ENCODE peak calls at places on chromosomes 11 and 22, in four cellular contexts. V, E, B and O are unnamed samples.

GRCh38 chr11:5922749-5923426 is 19.2 kb upstream of the OR56A3 start:
- DNase-seq in V (no peak), E (no peak), B (no peak), O (no peak)

GRCh38 chr11:94926698-94927237 is 46.6 kb downstream of the CWC15 start:
- DNase-seq in V (peak), E (peak), B (peak), O (peak)

GRCh38 chr22:46846154-46846831 is 83.8 kb downstream of the TBC1D22A start:
- DNase-seq in V (no peak), E (no peak), B (no peak), O (peak)

GRCh38 chr22:41274856-41275255 is 11.1 kb downstream of the RANGAP1 start:
- DNase-seq in V (no peak), E (no peak), B (no peak), O (no peak)

GRCh38 chr11:47969401-47969800 is 11.0 kb upstream of the PTPRJ start:
- DNase-seq in V (no peak), E (no peak), B (no peak), O (no peak)

GRCh38 chr11:48044577-48044976 is 64.2 kb downstream of the PTPRJ start:
- DNase-seq in V (peak), E (no peak), B (peak), O (no peak)

GRCh38 chr22:35510481-35510934 is 30.1 kb upstream of the RASD2 start:
- DNase-seq in V (no peak), E (no peak), B (no peak), O (no peak)

GRCh38 chr11:72864692-72865655 is 50.8 kb downstream of the ATG16L2 start:
- DNase-seq in V (no peak), E (no peak), B (no peak), O (peak)

GRCh38 chr11:62573006-62573591 is 592 bp downstream of the EEF1G start:
- DNase-seq in V (peak), E (no peak), B (no peak), O (peak)

GRCh38 chr11:76347391-76347790 is 33.5 kb downstream of the THAP12 start:
- DNase-seq in V (no peak), E (peak), B (no peak), O (peak)

GRCh38 chr11:1760351-1761109 is 3.2 kb downstream of the CTSD start:
- DNase-seq in V (peak), E (peak), B (no peak), O (peak)

GRCh38 chr11:80815752-80816453 is 1375.1 kb upstream of the TENM4 start:
- DNase-seq in V (no peak), E (no peak), B (no peak), O (peak)

GRCh38 chr11:47154738-47155570 is 21.7 kb downstream of the ARFGAP2 start:
- DNase-seq in V (no peak), E (no peak), B (no peak), O (no peak)

GRCh38 chr11:45026835-45027234 is 76.2 kb upstream of the TP53I11 start:
- DNase-seq in V (no peak), E (no peak), B (no peak), O (no peak)

GRCh38 chr11:96384156-96384555 is 5.6 kb downstream of the CCDC82 start:
- DNase-seq in V (no peak), E (no peak), B (no peak), O (no peak)

GRCh38 chr11:96235725-96236124 is 107.3 kb downstream of the MAML2 start:
- DNase-seq in V (no peak), E (no peak), B (no peak), O (no peak)

GRCh38 chr11:121154473-121154872 is 53.4 kb downstream of the TECTA start:
- DNase-seq in V (no peak), E (no peak), B (no peak), O (no peak)

GRCh38 chr11:116563028-116563712 is 209.6 kb downstream of the BUD13 start:
- DNase-seq in V (no peak), E (peak), B (peak), O (peak)

GRCh38 chr11:35035894-35036408 is 103.0 kb upstream of the CD44 start:
- DNase-seq in V (no peak), E (no peak), B (no peak), O (peak)

GRCh38 chr11:8839306-8839956 is 71.6 kb upstream of the AKIP1 start:
- DNase-seq in V (no peak), E (no peak), B (no peak), O (no peak)

GRCh38 chr22:48900626-48901025 is 927.0 kb downstream of the BRD1 start:
- DNase-seq in V (no peak), E (no peak), B (no peak), O (no peak)

GRCh38 chr11:109424893-109425292 is 2.9 kb downstream of the C11orf87 start:
- DNase-seq in V (no peak), E (no peak), B (no peak), O (no peak)

GRCh38 chr11:13487661-13488030 is 8.2 kb downstream of the PTH start:
- DNase-seq in V (no peak), E (peak), B (no peak), O (peak)

DNA sequence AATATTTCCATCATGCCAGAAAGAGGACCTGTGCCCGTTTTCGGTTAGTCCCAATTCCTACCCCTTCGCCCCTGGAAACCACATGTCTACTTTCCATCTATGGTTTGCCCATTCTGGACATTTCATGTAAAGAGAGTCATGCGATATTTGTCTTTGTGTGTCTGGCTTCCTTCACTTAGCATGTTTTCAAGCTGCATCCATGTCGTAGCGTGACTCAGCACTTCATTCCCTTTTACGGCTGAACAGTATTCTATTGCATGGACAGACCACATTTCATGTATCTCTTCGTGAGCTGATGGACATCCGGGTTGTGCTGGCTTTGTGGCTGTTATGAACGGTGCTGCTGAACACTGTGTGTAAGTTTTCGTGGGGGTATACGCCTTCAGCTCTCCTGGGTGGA is 43.4 kb downstream of the SCUBE1 start:
- DNase-seq in V (no peak), E (no peak), B (no peak), O (no peak)
- TF ChIP-seq CTCF in V (no peak), E (no peak), B (no peak), O (no peak)

DNA sequence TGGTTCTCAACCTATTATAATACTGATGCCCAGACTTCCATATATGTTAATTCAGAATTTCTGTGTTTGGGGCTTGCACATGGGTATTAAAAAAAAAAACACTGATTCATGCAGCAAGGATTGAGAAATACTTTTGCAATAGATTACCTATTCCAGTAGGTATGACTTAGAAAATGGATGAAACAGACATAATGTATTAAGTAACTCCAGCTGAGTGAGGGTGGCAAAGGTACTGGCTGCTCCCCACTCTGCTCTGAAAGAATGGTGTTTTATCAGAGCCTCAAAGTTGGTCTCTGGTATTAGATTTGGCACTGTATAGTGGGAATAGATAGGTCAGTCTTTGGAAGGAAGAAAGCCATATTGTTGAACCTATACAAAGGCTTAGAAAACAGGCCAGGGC is 234.3 kb upstream of the FOLH1 start:
- DNase-seq in V (no peak), E (no peak), B (no peak), O (no peak)
- H3K4me3 ChIP-seq in V (no peak), E (no peak), B (no peak), O (no peak)

GRCh38 chr22:29158546-29158945 is 47.1 kb upstream of the EMID1 start:
- DNase-seq in V (peak), E (no peak), B (no peak), O (no peak)

GRCh38 chr22:29157759-29158535 is 47.7 kb upstream of the EMID1 start:
- DNase-seq in V (peak), E (no peak), B (no peak), O (no peak)

GRCh38 chr22:29155966-29156365 is 49.7 kb upstream of the EMID1 start:
- DNase-seq in V (peak), E (no peak), B (no peak), O (no peak)

GRCh38 chr22:29154364-29155048 is 51.2 kb upstream of the EMID1 start:
- DNase-seq in V (peak), E (peak), B (peak), O (peak)

GRCh38 chr22:29156507-29156906 is 49.2 kb upstream of the EMID1 start:
- DNase-seq in V (peak), E (no peak), B (no peak), O (peak)
- TF ChIP-seq CTCF in V (no peak), E (no peak), B (no peak), O (peak)

GRCh38 chr11:7486731-7487130 is 1.4 kb downstream of the OLFML1 start:
- DNase-seq in V (no peak), E (no peak), B (no peak), O (no peak)
- H3K4me3 ChIP-seq in V (peak), E (no peak), B (no peak), O (no peak)

GRCh38 chr22:20526305-20526627 is 18.9 kb downstream of the MED15 start:
- DNase-seq in V (no peak), E (no peak), B (no peak), O (no peak)

GRCh38 chr22:20528405-20528978 is 21.1 kb downstream of the MED15 start:
- DNase-seq in V (no peak), E (no peak), B (no peak), O (no peak)

GRCh38 chr22:20524004-20524481 is 16.6 kb downstream of the MED15 start:
- DNase-seq in V (no peak), E (no peak), B (no peak), O (peak)

GRCh38 chr22:20525048-20525447 is 17.6 kb downstream of the MED15 start:
- DNase-seq in V (no peak), E (no peak), B (no peak), O (no peak)

DNA sequence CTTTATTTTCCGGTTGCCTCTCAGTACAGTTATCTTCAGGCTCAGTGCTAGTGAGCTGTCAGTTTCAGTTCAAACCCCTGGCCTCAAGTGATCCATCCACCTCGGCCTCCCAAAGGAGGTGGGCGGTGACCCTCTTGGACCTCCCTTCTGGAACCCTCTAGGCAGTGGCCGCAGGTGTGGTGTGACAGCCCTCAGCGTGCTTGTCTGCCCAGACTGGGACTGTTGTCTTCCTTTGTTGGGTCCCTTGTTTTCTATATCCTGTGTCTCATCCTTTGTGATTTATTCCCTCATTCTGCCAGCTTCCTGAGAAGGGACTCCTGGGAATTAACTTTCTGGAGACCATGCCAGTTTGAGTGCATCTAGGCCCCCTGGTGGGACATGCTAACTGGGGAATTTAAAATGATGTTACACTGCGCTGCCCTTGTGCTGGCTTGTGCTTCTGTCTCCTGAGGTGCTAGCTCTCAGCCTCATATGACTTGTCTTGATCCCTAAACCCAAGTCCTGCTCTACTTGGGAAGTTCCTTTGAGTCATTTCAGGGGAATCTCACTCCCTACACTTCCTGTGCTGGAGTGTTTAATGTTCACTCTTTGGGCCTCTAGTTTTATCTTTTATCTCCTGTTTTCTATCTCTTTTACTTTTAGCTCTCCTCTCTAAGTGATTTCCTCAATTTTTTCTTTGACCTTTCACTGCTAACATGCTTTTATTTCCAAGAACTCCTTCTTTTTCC is 19.4 kb downstream of the MED15 start:
- DNase-seq in V (no peak), E (no peak), B (no peak), O (peak)
- TF ChIP-seq CTCF in V (no peak), E (no peak), B (no peak), O (peak)

GRCh38 chr22:30694171-30694637 is 470 bp upstream of the OSBP2 start:
- DNase-seq in V (peak), E (peak), B (peak), O (no peak)
- H3K4me3 ChIP-seq in V (peak), E (peak), B (peak), O (peak)

DNA sequence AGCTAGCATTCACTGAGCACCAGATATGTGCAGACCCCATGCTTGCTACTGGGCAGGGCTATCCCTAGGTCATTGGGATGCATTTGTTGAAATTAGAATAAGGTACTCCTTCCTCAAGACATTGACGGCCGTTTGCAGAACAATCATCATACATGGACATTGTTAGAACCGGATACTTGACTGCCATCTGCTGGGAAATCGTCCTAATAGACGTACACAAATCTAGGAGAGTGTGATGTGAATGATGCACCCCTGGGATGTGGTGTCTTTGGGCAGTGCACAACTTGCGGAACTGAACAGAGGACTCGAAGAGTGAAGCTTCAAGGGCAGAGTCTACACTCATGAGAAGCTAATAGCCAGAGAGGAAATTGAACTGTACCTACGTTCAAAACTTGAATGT is 35.9 kb downstream of the MYO18B start:
- DNase-seq in V (no peak), E (no peak), B (no peak), O (peak)
- TF ChIP-seq CTCF in V (peak), E (no peak), B (no peak), O (peak)

DNA sequence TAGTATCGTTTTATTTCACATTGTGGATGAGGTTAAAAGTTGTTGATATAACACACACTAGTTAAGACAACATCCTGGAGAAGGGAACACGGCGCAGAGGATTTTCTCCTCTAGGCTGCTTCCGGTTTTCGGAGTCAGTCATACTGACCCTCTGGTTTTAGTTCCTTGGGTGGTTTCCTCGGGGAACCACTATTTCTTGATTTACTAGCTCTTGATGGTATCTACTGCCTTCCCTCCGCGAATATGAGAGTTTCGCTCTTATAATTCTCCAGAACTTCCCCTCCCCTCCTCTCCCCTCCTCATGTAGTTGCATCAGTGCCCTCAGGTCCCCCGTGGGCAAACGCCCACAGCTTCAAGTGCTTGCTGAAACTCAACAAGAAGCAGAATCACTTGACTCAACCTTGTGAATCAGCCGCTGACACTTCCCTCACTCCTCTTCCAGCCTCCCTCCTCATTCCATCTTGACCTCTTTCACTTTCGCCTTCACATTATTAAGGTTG is 15.9 kb upstream of the APOBEC3A start:
- DNase-seq in V (peak), E (no peak), B (peak), O (no peak)
- H3K4me3 ChIP-seq in V (no peak), E (no peak), B (no peak), O (no peak)

GRCh38 chr11:75090778-75091177 is 5.9 kb downstream of the OR2AT4 start:
- DNase-seq in V (no peak), E (no peak), B (no peak), O (no peak)

GRCh38 chr11:75082601-75083216 is 14.0 kb downstream of the OR2AT4 start:
- DNase-seq in V (no peak), E (no peak), B (no peak), O (no peak)

GRCh38 chr11:75083217-75083605 is 13.5 kb downstream of the OR2AT4 start:
- DNase-seq in V (no peak), E (no peak), B (no peak), O (no peak)

GRCh38 chr11:75084883-75085282 is 11.8 kb downstream of the OR2AT4 start:
- DNase-seq in V (no peak), E (no peak), B (no peak), O (no peak)

GRCh38 chr11:75087319-75088055 is 9.2 kb downstream of the OR2AT4 start:
- DNase-seq in V (no peak), E (no peak), B (no peak), O (no peak)
- TF ChIP-seq CTCF in V (no peak), E (no peak), B (no peak), O (no peak)

DNA sequence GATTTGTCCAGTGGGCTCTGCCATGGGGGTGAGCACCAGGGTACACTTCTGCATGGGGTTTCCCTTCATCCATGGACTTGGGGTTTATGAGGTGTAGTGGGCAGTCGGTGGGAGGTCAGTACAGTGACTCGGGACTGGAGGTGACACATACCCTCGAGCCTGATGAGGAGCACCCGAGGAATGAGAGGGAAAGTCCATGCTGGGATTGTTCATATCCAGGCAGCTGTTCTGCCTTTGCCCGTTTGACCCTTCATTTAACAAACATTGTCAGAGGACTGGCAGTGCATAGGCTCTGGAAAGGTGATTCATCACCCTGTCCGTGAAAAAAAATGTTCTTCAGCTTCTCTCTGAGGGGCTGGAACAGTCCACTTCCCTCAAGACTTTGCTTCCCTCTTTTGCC is 2.7 kb downstream of the NAV2 start:
- DNase-seq in V (peak), E (no peak), B (no peak), O (peak)
- H3K4me3 ChIP-seq in V (peak), E (no peak), B (no peak), O (peak)